ENCODE peak calls at places on chromosome 21, in seven cellular contexts. E, F, R, C, D, Q and B are unnamed samples.

GRCh38 chr21:28111151-28111619 is 881.5 kb downstream of the LTN1 start:
- DNase-seq in E (no peak), F (no peak), R (no peak), C (peak; percentile 94), D (no peak), Q (no peak), B (no peak)

GRCh38 chr21:18164933-18165332 is 79.7 kb upstream of the CHODL start:
- DNase-seq in E (peak; percentile 32), F (no peak), R (no peak), C (no peak), D (no peak), Q (no peak), B (no peak)

GRCh38 chr21:42609806-42610205 is 43.6 kb upstream of the PDE9A start:
- DNase-seq in E (peak; percentile 38), F (peak; percentile 31), R (no peak), C (no peak), D (no peak), Q (no peak), B (no peak)

GRCh38 chr21:36753556-36753955 is 54.6 kb downstream of the SIM2 start:
- DNase-seq in E (peak; percentile 41), F (no peak), R (no peak), C (peak; percentile 83), D (no peak), Q (no peak), B (no peak)

GRCh38 chr21:33890187-33890586 is 25.4 kb downstream of the ATP5PO start:
- DNase-seq in E (no peak), F (no peak), R (no peak), C (no peak), D (no peak), Q (no peak), B (no peak)

GRCh38 chr21:45541221-45542039 is 810 bp downstream of the SLC19A1 start:
- DNase-seq in E (peak; percentile 56), F (peak; percentile 84), R (peak; percentile 71), C (peak; percentile 40), D (peak; percentile 64), Q (peak; percentile 30), B (peak; percentile 70)

GRCh38 chr21:37868896-37869295 is 47.4 kb downstream of the KCNJ6 start:
- DNase-seq in E (peak; percentile 17), F (no peak), R (no peak), C (no peak), D (no peak), Q (no peak), B (no peak)

GRCh38 chr21:43270800-43271261 is 102.0 kb downstream of the CRYAA start:
- DNase-seq in E (no peak), F (no peak), R (no peak), C (peak; percentile 33), D (no peak), Q (no peak), B (no peak)

GRCh38 chr21:29164330-29164942 is 34.0 kb downstream of the MAP3K7CL start:
- DNase-seq in E (peak; percentile 74), F (no peak), R (peak; percentile 54), C (peak; percentile 83), D (no peak), Q (peak; percentile 27), B (peak; percentile 45)

GRCh38 chr21:45615145-45615711 is 28.3 kb upstream of the PCBP3 start:
- DNase-seq in E (peak; percentile 44), F (peak; percentile 71), R (no peak), C (no peak), D (peak; percentile 69), Q (peak; percentile 70), B (no peak)

GRCh38 chr21:37006521-37007291 is at the start of gene RIPPLY3:
- DNase-seq in E (no peak), F (no peak), R (no peak), C (peak; percentile 11), D (no peak), Q (peak; percentile 35), B (no peak)